ENCODE peak calls at places on chromosomes 12 and 14, in seven cellular contexts. O is AG09309, C is B cell, Y is NCI-H1417, X is nephron progenitor cell, I is ACHN, G is LoVo. T is an unnamed sample.

GRCh38 chr14:60931206-60931605 is 49.7 kb downstream of the TRMT5 start:
- DNase-seq in O (no peak), C (no peak), Y (peak; percentile 83), X (no peak), I (no peak), G (no peak), T (no peak)

GRCh38 chr12:103011974-103012763 is 54.7 kb downstream of the ASCL1 start:
- DNase-seq in O (no peak), C (no peak), Y (no peak), X (no peak), I (no peak), G (no peak), T (no peak)

GRCh38 chr12:53939141-53940108 is 794 bp downstream of the HOXC13 start:
- DNase-seq in O (peak; percentile 0), C (no peak), Y (peak; percentile 70), X (peak; percentile 57), I (peak; percentile 23), G (no peak), T (peak; percentile 8)

GRCh38 chr14:86296173-86296572 is 766.2 kb downstream of the FLRT2 start:
- DNase-seq in O (no peak), C (no peak), Y (peak; percentile 81), X (no peak), I (no peak), G (no peak), T (peak; percentile 0)

GRCh38 chr14:64572721-64573508 is 23.2 kb downstream of the PPP1R36 start:
- DNase-seq in O (no peak), C (no peak), Y (no peak), X (no peak), I (no peak), G (no peak), T (no peak)

GRCh38 chr12:65962921-65963883 is 138.9 kb downstream of the HMGA2 start:
- DNase-seq in O (no peak), C (no peak), Y (peak; percentile 41), X (peak; percentile 16), I (peak; percentile 65), G (no peak), T (no peak)

GRCh38 chr12:47014474-47014873 is 64.9 kb upstream of the PCED1B start:
- DNase-seq in O (no peak), C (no peak), Y (no peak), X (no peak), I (no peak), G (peak; percentile 29), T (peak; percentile 86)

GRCh38 chr12:123264642-123265041 is 7.0 kb downstream of the CDK2AP1 start:
- DNase-seq in O (no peak), C (no peak), Y (peak; percentile 12), X (no peak), I (no peak), G (no peak), T (no peak)

GRCh38 chr12:111174283-111175108 is 194.4 kb downstream of the PHETA1 start:
- DNase-seq in O (no peak), C (no peak), Y (peak; percentile 25), X (no peak), I (peak; percentile 33), G (peak; percentile 14), T (peak; percentile 2)

GRCh38 chr12:123075092-123075491 is 75.8 kb downstream of the PITPNM2 start:
- DNase-seq in O (no peak), C (no peak), Y (no peak), X (no peak), I (no peak), G (no peak), T (no peak)

GRCh38 chr14:89912667-89913211 is 41.8 kb downstream of the EFCAB11 start:
- DNase-seq in O (peak; percentile 99), C (no peak), Y (peak; percentile 92), X (no peak), I (peak; percentile 54), G (no peak), T (peak; percentile 99)

GRCh38 chr14:79871164-79871563 is 340.1 kb downstream of the DIO2 start:
- DNase-seq in O (no peak), C (no peak), Y (no peak), X (no peak), I (no peak), G (no peak), T (no peak)